ENCODE peak calls at places on chromosomes 16 and 17, in ten cellular contexts. One of them, this sample, is unnamed.

GRCh38 chr17:1989135-1989534 is 36.0 kb downstream of the RTN4RL1 start:
- DNase-seq in amniotic stem cell: peak
- DNase-seq in fibroblast of mammary gland: peak
- DNase-seq in activated CD8-positive, alpha-beta memory T cell treated with anti-CD3 and anti-CD28 coated beads for 4 hours: no peak
- DNase-seq in GM23248: peak
- DNase-seq in stimulated activated CD8-positive, alpha-beta memory T cell treated with anti-CD3 and anti-CD28 coated beads, Interleukin-7, amount 100 ng/mL, for 24 hours: no peak
- DNase-seq in cardiac fibroblast: peak
- DNase-seq in B cell: no peak
- DNase-seq in ELF-1: no peak
- DNase-seq in heart left ventricle: no peak
- DNase-seq in this sample: no peak

GRCh38 chr17:70527364-70527888 is 358.1 kb downstream of the KCNJ2 start:
- DNase-seq in amniotic stem cell: no peak
- DNase-seq in fibroblast of mammary gland: no peak
- DNase-seq in activated CD8-positive, alpha-beta memory T cell treated with anti-CD3 and anti-CD28 coated beads for 4 hours: no peak
- DNase-seq in GM23248: no peak
- DNase-seq in stimulated activated CD8-positive, alpha-beta memory T cell treated with anti-CD3 and anti-CD28 coated beads, Interleukin-7, amount 100 ng/mL, for 24 hours: no peak
- DNase-seq in cardiac fibroblast: no peak
- DNase-seq in B cell: no peak
- DNase-seq in ELF-1: no peak
- DNase-seq in heart left ventricle: no peak
- DNase-seq in this sample: no peak

GRCh38 chr16:56460101-56460500 is 8.7 kb downstream of the OGFOD1 start:
- DNase-seq in amniotic stem cell: no peak
- DNase-seq in fibroblast of mammary gland: no peak
- DNase-seq in activated CD8-positive, alpha-beta memory T cell treated with anti-CD3 and anti-CD28 coated beads for 4 hours: no peak
- DNase-seq in GM23248: no peak
- DNase-seq in stimulated activated CD8-positive, alpha-beta memory T cell treated with anti-CD3 and anti-CD28 coated beads, Interleukin-7, amount 100 ng/mL, for 24 hours: no peak
- DNase-seq in cardiac fibroblast: peak
- DNase-seq in B cell: no peak
- DNase-seq in ELF-1: no peak
- DNase-seq in heart left ventricle: no peak
- DNase-seq in this sample: no peak

GRCh38 chr17:83071966-83072562 is 7.3 kb upstream of the METRNL start:
- DNase-seq in amniotic stem cell: no peak
- DNase-seq in fibroblast of mammary gland: no peak
- DNase-seq in activated CD8-positive, alpha-beta memory T cell treated with anti-CD3 and anti-CD28 coated beads for 4 hours: no peak
- DNase-seq in GM23248: no peak
- DNase-seq in stimulated activated CD8-positive, alpha-beta memory T cell treated with anti-CD3 and anti-CD28 coated beads, Interleukin-7, amount 100 ng/mL, for 24 hours: no peak
- DNase-seq in cardiac fibroblast: no peak
- DNase-seq in B cell: no peak
- DNase-seq in ELF-1: no peak
- DNase-seq in heart left ventricle: no peak
- DNase-seq in this sample: no peak

GRCh38 chr17:66450008-66450856 is 147.8 kb downstream of the PRKCA start:
- DNase-seq in amniotic stem cell: no peak
- DNase-seq in fibroblast of mammary gland: no peak
- DNase-seq in activated CD8-positive, alpha-beta memory T cell treated with anti-CD3 and anti-CD28 coated beads for 4 hours: no peak
- DNase-seq in GM23248: no peak
- DNase-seq in stimulated activated CD8-positive, alpha-beta memory T cell treated with anti-CD3 and anti-CD28 coated beads, Interleukin-7, amount 100 ng/mL, for 24 hours: no peak
- DNase-seq in cardiac fibroblast: no peak
- DNase-seq in B cell: no peak
- DNase-seq in ELF-1: no peak
- DNase-seq in heart left ventricle: no peak
- DNase-seq in this sample: no peak

GRCh38 chr16:50696575-50697420 is 3.4 kb downstream of the NOD2 start:
- DNase-seq in amniotic stem cell: no peak
- DNase-seq in fibroblast of mammary gland: peak
- DNase-seq in activated CD8-positive, alpha-beta memory T cell treated with anti-CD3 and anti-CD28 coated beads for 4 hours: no peak
- DNase-seq in GM23248: peak
- DNase-seq in stimulated activated CD8-positive, alpha-beta memory T cell treated with anti-CD3 and anti-CD28 coated beads, Interleukin-7, amount 100 ng/mL, for 24 hours: no peak
- DNase-seq in cardiac fibroblast: peak
- DNase-seq in B cell: no peak
- DNase-seq in ELF-1: no peak
- DNase-seq in heart left ventricle: peak
- DNase-seq in this sample: peak

GRCh38 chr17:53900951-53901350 is 78.2 kb downstream of the KIF2B start:
- DNase-seq in amniotic stem cell: no peak
- DNase-seq in fibroblast of mammary gland: no peak
- DNase-seq in activated CD8-positive, alpha-beta memory T cell treated with anti-CD3 and anti-CD28 coated beads for 4 hours: no peak
- DNase-seq in GM23248: no peak
- DNase-seq in stimulated activated CD8-positive, alpha-beta memory T cell treated with anti-CD3 and anti-CD28 coated beads, Interleukin-7, amount 100 ng/mL, for 24 hours: no peak
- DNase-seq in cardiac fibroblast: no peak
- DNase-seq in B cell: no peak
- DNase-seq in ELF-1: no peak
- DNase-seq in heart left ventricle: no peak
- DNase-seq in this sample: no peak

GRCh38 chr16:66274335-66275110 is 92.0 kb upstream of the CDH5 start:
- DNase-seq in amniotic stem cell: no peak
- DNase-seq in fibroblast of mammary gland: peak
- DNase-seq in activated CD8-positive, alpha-beta memory T cell treated with anti-CD3 and anti-CD28 coated beads for 4 hours: no peak
- DNase-seq in GM23248: peak
- DNase-seq in stimulated activated CD8-positive, alpha-beta memory T cell treated with anti-CD3 and anti-CD28 coated beads, Interleukin-7, amount 100 ng/mL, for 24 hours: no peak
- DNase-seq in cardiac fibroblast: peak
- DNase-seq in B cell: no peak
- DNase-seq in ELF-1: no peak
- DNase-seq in heart left ventricle: no peak
- DNase-seq in this sample: no peak

GRCh38 chr16:17162560-17162959 is 308.2 kb downstream of the XYLT1 start:
- DNase-seq in amniotic stem cell: no peak
- DNase-seq in fibroblast of mammary gland: peak
- DNase-seq in activated CD8-positive, alpha-beta memory T cell treated with anti-CD3 and anti-CD28 coated beads for 4 hours: no peak
- DNase-seq in GM23248: peak
- DNase-seq in stimulated activated CD8-positive, alpha-beta memory T cell treated with anti-CD3 and anti-CD28 coated beads, Interleukin-7, amount 100 ng/mL, for 24 hours: no peak
- DNase-seq in cardiac fibroblast: no peak
- DNase-seq in B cell: no peak
- DNase-seq in ELF-1: no peak
- DNase-seq in heart left ventricle: no peak
- DNase-seq in this sample: no peak

GRCh38 chr17:75639771-75640555 is 6.7 kb downstream of the SMIM5 start:
- DNase-seq in amniotic stem cell: no peak
- DNase-seq in fibroblast of mammary gland: no peak
- DNase-seq in activated CD8-positive, alpha-beta memory T cell treated with anti-CD3 and anti-CD28 coated beads for 4 hours: no peak
- DNase-seq in GM23248: no peak
- DNase-seq in stimulated activated CD8-positive, alpha-beta memory T cell treated with anti-CD3 and anti-CD28 coated beads, Interleukin-7, amount 100 ng/mL, for 24 hours: no peak
- DNase-seq in cardiac fibroblast: no peak
- DNase-seq in B cell: no peak
- DNase-seq in ELF-1: peak
- DNase-seq in heart left ventricle: no peak
- DNase-seq in this sample: no peak

GRCh38 chr16:5852151-5852550 is 754.6 kb upstream of the EEF2KMT start:
- DNase-seq in amniotic stem cell: no peak
- DNase-seq in fibroblast of mammary gland: no peak
- DNase-seq in activated CD8-positive, alpha-beta memory T cell treated with anti-CD3 and anti-CD28 coated beads for 4 hours: no peak
- DNase-seq in GM23248: no peak
- DNase-seq in stimulated activated CD8-positive, alpha-beta memory T cell treated with anti-CD3 and anti-CD28 coated beads, Interleukin-7, amount 100 ng/mL, for 24 hours: no peak
- DNase-seq in cardiac fibroblast: no peak
- DNase-seq in B cell: no peak
- DNase-seq in ELF-1: no peak
- DNase-seq in heart left ventricle: no peak
- DNase-seq in this sample: no peak

GRCh38 chr17:39979865-39980401 is 674 bp upstream of the PSMD3 start:
- DNase-seq in amniotic stem cell: no peak
- DNase-seq in fibroblast of mammary gland: peak
- DNase-seq in activated CD8-positive, alpha-beta memory T cell treated with anti-CD3 and anti-CD28 coated beads for 4 hours: no peak
- DNase-seq in GM23248: peak
- DNase-seq in stimulated activated CD8-positive, alpha-beta memory T cell treated with anti-CD3 and anti-CD28 coated beads, Interleukin-7, amount 100 ng/mL, for 24 hours: no peak
- DNase-seq in cardiac fibroblast: peak
- DNase-seq in B cell: peak
- DNase-seq in ELF-1: no peak
- DNase-seq in heart left ventricle: no peak
- DNase-seq in this sample: no peak

GRCh38 chr16:85505794-85506339 is 107.3 kb upstream of the GSE1 start:
- DNase-seq in amniotic stem cell: no peak
- DNase-seq in fibroblast of mammary gland: no peak
- DNase-seq in activated CD8-positive, alpha-beta memory T cell treated with anti-CD3 and anti-CD28 coated beads for 4 hours: no peak
- DNase-seq in GM23248: no peak
- DNase-seq in stimulated activated CD8-positive, alpha-beta memory T cell treated with anti-CD3 and anti-CD28 coated beads, Interleukin-7, amount 100 ng/mL, for 24 hours: no peak
- DNase-seq in cardiac fibroblast: no peak
- DNase-seq in B cell: no peak
- DNase-seq in ELF-1: no peak
- DNase-seq in heart left ventricle: no peak
- DNase-seq in this sample: peak

GRCh38 chr17:32870027-32870670 is 6.8 kb downstream of the MYO1D start:
- DNase-seq in amniotic stem cell: no peak
- DNase-seq in fibroblast of mammary gland: peak
- DNase-seq in activated CD8-positive, alpha-beta memory T cell treated with anti-CD3 and anti-CD28 coated beads for 4 hours: no peak
- DNase-seq in GM23248: peak
- DNase-seq in stimulated activated CD8-positive, alpha-beta memory T cell treated with anti-CD3 and anti-CD28 coated beads, Interleukin-7, amount 100 ng/mL, for 24 hours: no peak
- DNase-seq in cardiac fibroblast: peak
- DNase-seq in B cell: no peak
- DNase-seq in ELF-1: no peak
- DNase-seq in heart left ventricle: peak
- DNase-seq in this sample: no peak

GRCh38 chr16:77212736-77213541 is 13.7 kb downstream of the SYCE1L start:
- DNase-seq in amniotic stem cell: no peak
- DNase-seq in fibroblast of mammary gland: no peak
- DNase-seq in activated CD8-positive, alpha-beta memory T cell treated with anti-CD3 and anti-CD28 coated beads for 4 hours: no peak
- DNase-seq in GM23248: peak
- DNase-seq in stimulated activated CD8-positive, alpha-beta memory T cell treated with anti-CD3 and anti-CD28 coated beads, Interleukin-7, amount 100 ng/mL, for 24 hours: peak
- DNase-seq in cardiac fibroblast: peak
- DNase-seq in B cell: peak
- DNase-seq in ELF-1: peak
- DNase-seq in heart left ventricle: peak
- DNase-seq in this sample: peak

GRCh38 chr16:55372792-55373488 is 48.9 kb downstream of the IRX6 start:
- DNase-seq in amniotic stem cell: no peak
- DNase-seq in fibroblast of mammary gland: no peak
- DNase-seq in activated CD8-positive, alpha-beta memory T cell treated with anti-CD3 and anti-CD28 coated beads for 4 hours: no peak
- DNase-seq in GM23248: peak
- DNase-seq in stimulated activated CD8-positive, alpha-beta memory T cell treated with anti-CD3 and anti-CD28 coated beads, Interleukin-7, amount 100 ng/mL, for 24 hours: no peak
- DNase-seq in cardiac fibroblast: no peak
- DNase-seq in B cell: no peak
- DNase-seq in ELF-1: no peak
- DNase-seq in heart left ventricle: peak
- DNase-seq in this sample: peak

GRCh38 chr16:11792404-11793260 is 4.4 kb downstream of the ZC3H7A start:
- DNase-seq in amniotic stem cell: no peak
- DNase-seq in fibroblast of mammary gland: no peak
- DNase-seq in activated CD8-positive, alpha-beta memory T cell treated with anti-CD3 and anti-CD28 coated beads for 4 hours: no peak
- DNase-seq in GM23248: no peak
- DNase-seq in stimulated activated CD8-positive, alpha-beta memory T cell treated with anti-CD3 and anti-CD28 coated beads, Interleukin-7, amount 100 ng/mL, for 24 hours: no peak
- DNase-seq in cardiac fibroblast: no peak
- DNase-seq in B cell: no peak
- DNase-seq in ELF-1: no peak
- DNase-seq in heart left ventricle: no peak
- DNase-seq in this sample: no peak

GRCh38 chr16:2838928-2839327 is 8.8 kb downstream of the ZG16B start:
- DNase-seq in amniotic stem cell: peak
- DNase-seq in fibroblast of mammary gland: peak
- DNase-seq in activated CD8-positive, alpha-beta memory T cell treated with anti-CD3 and anti-CD28 coated beads for 4 hours: peak
- DNase-seq in GM23248: peak
- DNase-seq in stimulated activated CD8-positive, alpha-beta memory T cell treated with anti-CD3 and anti-CD28 coated beads, Interleukin-7, amount 100 ng/mL, for 24 hours: peak
- DNase-seq in cardiac fibroblast: peak
- DNase-seq in B cell: no peak
- DNase-seq in ELF-1: peak
- DNase-seq in heart left ventricle: peak
- DNase-seq in this sample: peak

GRCh38 chr16:31131416-31131815 is 4.1 kb downstream of the PRSS8 start:
- DNase-seq in amniotic stem cell: no peak
- DNase-seq in fibroblast of mammary gland: no peak
- DNase-seq in activated CD8-positive, alpha-beta memory T cell treated with anti-CD3 and anti-CD28 coated beads for 4 hours: no peak
- DNase-seq in GM23248: no peak
- DNase-seq in stimulated activated CD8-positive, alpha-beta memory T cell treated with anti-CD3 and anti-CD28 coated beads, Interleukin-7, amount 100 ng/mL, for 24 hours: no peak
- DNase-seq in cardiac fibroblast: no peak
- DNase-seq in B cell: no peak
- DNase-seq in ELF-1: no peak
- DNase-seq in heart left ventricle: no peak
- DNase-seq in this sample: no peak

GRCh38 chr17:28552201-28552999 is at the start of gene UNC119:
- DNase-seq in amniotic stem cell: peak
- DNase-seq in fibroblast of mammary gland: peak
- DNase-seq in activated CD8-positive, alpha-beta memory T cell treated with anti-CD3 and anti-CD28 coated beads for 4 hours: peak
- DNase-seq in GM23248: peak
- DNase-seq in stimulated activated CD8-positive, alpha-beta memory T cell treated with anti-CD3 and anti-CD28 coated beads, Interleukin-7, amount 100 ng/mL, for 24 hours: peak
- DNase-seq in cardiac fibroblast: peak
- DNase-seq in B cell: peak
- DNase-seq in ELF-1: peak
- DNase-seq in heart left ventricle: peak
- DNase-seq in this sample: peak

GRCh38 chr16:84553873-84554399 is 49.5 kb upstream of the MEAK7 start:
- DNase-seq in amniotic stem cell: no peak
- DNase-seq in fibroblast of mammary gland: no peak
- DNase-seq in activated CD8-positive, alpha-beta memory T cell treated with anti-CD3 and anti-CD28 coated beads for 4 hours: no peak
- DNase-seq in GM23248: no peak
- DNase-seq in stimulated activated CD8-positive, alpha-beta memory T cell treated with anti-CD3 and anti-CD28 coated beads, Interleukin-7, amount 100 ng/mL, for 24 hours: no peak
- DNase-seq in cardiac fibroblast: no peak
- DNase-seq in B cell: no peak
- DNase-seq in ELF-1: no peak
- DNase-seq in heart left ventricle: no peak
- DNase-seq in this sample: no peak

GRCh38 chr16:11586375-11586855 is 304 bp downstream of the LITAF start:
- DNase-seq in amniotic stem cell: no peak
- DNase-seq in fibroblast of mammary gland: no peak
- DNase-seq in activated CD8-positive, alpha-beta memory T cell treated with anti-CD3 and anti-CD28 coated beads for 4 hours: no peak
- DNase-seq in GM23248: peak
- DNase-seq in stimulated activated CD8-positive, alpha-beta memory T cell treated with anti-CD3 and anti-CD28 coated beads, Interleukin-7, amount 100 ng/mL, for 24 hours: no peak
- DNase-seq in cardiac fibroblast: no peak
- DNase-seq in B cell: no peak
- DNase-seq in ELF-1: no peak
- DNase-seq in heart left ventricle: no peak
- DNase-seq in this sample: no peak

This sample was measured in heart right ventricle.